ENCODE peak calls at places on chromosome 3, in six cellular contexts. E, C, X, K, P and T are unnamed samples.

GRCh38 chr3:11613851-11614491 is 29.7 kb downstream of the VGLL4 start:
- DNase-seq in E (no peak), C (no peak), X (no peak), K (no peak), P (no peak), T (no peak)

GRCh38 chr3:106542101-106542769 is 673.4 kb upstream of the CBLB start:
- DNase-seq in E (peak; percentile 55), C (peak; percentile 29), X (no peak), K (no peak), P (no peak), T (no peak)

GRCh38 chr3:179068779-179069530 is 2.7 kb downstream of the ZMAT3 start:
- DNase-seq in E (peak; percentile 40), C (no peak), X (peak; percentile 63), K (no peak), P (no peak), T (no peak)

GRCh38 chr3:143331336-143331735 is 211.8 kb downstream of the CHST2 start:
- DNase-seq in E (no peak), C (no peak), X (no peak), K (no peak), P (no peak), T (no peak)

GRCh38 chr3:120560304-120561250 is 35.6 kb upstream of the NDUFB4 start:
- DNase-seq in E (no peak), C (no peak), X (no peak), K (no peak), P (peak; percentile 2), T (peak; percentile 55)

GRCh38 chr3:70358978-70359580 is 46.6 kb upstream of the MDFIC2 start:
- DNase-seq in E (peak; percentile 40), C (peak; percentile 11), X (peak; percentile 12), K (no peak), P (peak; percentile 58), T (no peak)

GRCh38 chr3:194632211-194632982 is 822 bp downstream of the TMEM44 start:
- DNase-seq in E (peak; percentile 38), C (no peak), X (no peak), K (no peak), P (peak; percentile 24), T (no peak)

GRCh38 chr3:10553586-10554235 is 48.3 kb upstream of the ATP2B2 start:
- DNase-seq in E (no peak), C (peak; percentile 97), X (no peak), K (peak; percentile 17), P (no peak), T (peak; percentile 68)

GRCh38 chr3:130687327-130687726 is 59.3 kb downstream of the PIK3R4 start:
- DNase-seq in E (no peak), C (no peak), X (no peak), K (no peak), P (no peak), T (no peak)

GRCh38 chr3:151037746-151038145 is 47.7 kb upstream of the MED12L start:
- DNase-seq in E (peak; percentile 97), C (no peak), X (peak; percentile 89), K (no peak), P (no peak), T (no peak)

GRCh38 chr3:52742418-52743041 is 28.2 kb downstream of the NEK4 start:
- DNase-seq in E (peak; percentile 34), C (no peak), X (peak; percentile 49), K (no peak), P (peak; percentile 53), T (no peak)

GRCh38 chr3:15099364-15100098 is 583 bp upstream of the RBSN start:
- DNase-seq in E (no peak), C (no peak), X (no peak), K (no peak), P (no peak), T (no peak)

GRCh38 chr3:36219398-36219797 is 160.9 kb upstream of the STAC start:
- DNase-seq in E (peak; percentile 3), C (no peak), X (peak; percentile 15), K (no peak), P (no peak), T (no peak)

GRCh38 chr3:170331143-170331542 is 26.4 kb upstream of the SKIL start:
- DNase-seq in E (no peak), C (no peak), X (no peak), K (no peak), P (peak; percentile 85), T (no peak)

GRCh38 chr3:100316656-100317069 is 17.9 kb upstream of the NIT2 start:
- DNase-seq in E (peak; percentile 68), C (peak; percentile 15), X (peak; percentile 72), K (no peak), P (peak; percentile 71), T (no peak)

GRCh38 chr3:151864423-151865101 is 8.9 kb upstream of the SUCNR1 start:
- DNase-seq in E (peak; percentile 85), C (no peak), X (peak; percentile 83), K (no peak), P (peak; percentile 93), T (no peak)

GRCh38 chr3:71258116-71258515 is 325.4 kb downstream of the FOXP1 start:
- DNase-seq in E (peak; percentile 78), C (no peak), X (peak; percentile 26), K (no peak), P (no peak), T (no peak)

GRCh38 chr3:29354894-29355293 is 74.0 kb downstream of the RBMS3 start:
- DNase-seq in E (no peak), C (no peak), X (no peak), K (no peak), P (no peak), T (no peak)

GRCh38 chr3:65439641-65440040 is 599.1 kb downstream of the MAGI1 start:
- DNase-seq in E (peak; percentile 74), C (peak; percentile 44), X (peak; percentile 75), K (peak; percentile 46), P (peak; percentile 25), T (peak; percentile 79)

GRCh38 chr3:103048371-103048722 is 613.5 kb downstream of the ZPLD1 start:
- DNase-seq in E (no peak), C (no peak), X (peak; percentile 0), K (no peak), P (no peak), T (no peak)

GRCh38 chr3:161096771-161097367 is 8.3 kb downstream of the B3GALNT1 start:
- DNase-seq in E (peak; percentile 4), C (no peak), X (peak; percentile 28), K (peak; percentile 10), P (peak; percentile 40), T (peak; percentile 61)

GRCh38 chr3:21962456-21962855 is 211.4 kb upstream of the ZNF385D start:
- DNase-seq in E (peak; percentile 21), C (no peak), X (no peak), K (no peak), P (no peak), T (no peak)

GRCh38 chr3:195847061-195847950 is 35.6 kb upstream of the MUC4 start:
- DNase-seq in E (peak; percentile 26), C (no peak), X (peak; percentile 60), K (no peak), P (no peak), T (no peak)

GRCh38 chr3:40523781-40524180 is 979 bp upstream of the ZNF621 start:
- DNase-seq in E (no peak), C (no peak), X (peak; percentile 9), K (no peak), P (no peak), T (no peak)

GRCh38 chr3:161548301-161548700 is 51.7 kb downstream of the OTOL1 start:
- DNase-seq in E (no peak), C (no peak), X (peak; percentile 92), K (no peak), P (peak; percentile 3), T (no peak)

GRCh38 chr3:159560214-159561004 is 428.2 kb upstream of the IL12A start:
- DNase-seq in E (no peak), C (peak; percentile 38), X (no peak), K (peak; percentile 25), P (no peak), T (peak; percentile 52)

GRCh38 chr3:33490641-33491241 is 50.5 kb upstream of the UBP1 start:
- DNase-seq in E (no peak), C (no peak), X (no peak), K (no peak), P (no peak), T (no peak)

GRCh38 chr3:148588291-148588690 is 109.4 kb upstream of the AGTR1 start:
- DNase-seq in E (no peak), C (no peak), X (no peak), K (no peak), P (no peak), T (no peak)

GRCh38 chr3:128991355-128991895 is 2.5 kb downstream of the CFAP92 start:
- DNase-seq in E (no peak), C (no peak), X (no peak), K (no peak), P (peak; percentile 16), T (no peak)

GRCh38 chr3:119786409-119786808 is 4.5 kb downstream of the NR1I2 start:
- DNase-seq in E (no peak), C (no peak), X (no peak), K (no peak), P (no peak), T (no peak)

GRCh38 chr3:179037361-179037760 is 34.2 kb downstream of the ZMAT3 start:
- DNase-seq in E (peak; percentile 70), C (no peak), X (peak; percentile 77), K (no peak), P (peak; percentile 94), T (peak; percentile 33)

GRCh38 chr3:26118165-26118564 is 328.3 kb downstream of the OXSM start:
- DNase-seq in E (no peak), C (no peak), X (no peak), K (peak; percentile 27), P (no peak), T (peak; percentile 67)
- H3K18ac ChIP-seq in E (no peak overlapping the region), C (peak overlapping the region; percentile 59), X (no peak overlapping the region), K (peak overlapping the region; percentile 60), P (no peak overlapping the region), T (no peak overlapping the region)

GRCh38 chr3:42980209-42980608 is 1.1 kb downstream of the GASK1A start:
- DNase-seq in E (no peak), C (no peak), X (no peak), K (no peak), P (no peak), T (no peak)
- H3K14ac ChIP-seq in E (no peak overlapping the region), C (no peak overlapping the region), X (no peak overlapping the region), K (no peak overlapping the region), P (no peak overlapping the region), T (no peak overlapping the region)

GRCh38 chr3:181948286-181948685 is 236.6 kb downstream of the SOX2 start:
- DNase-seq in E (no peak), C (no peak), X (no peak), K (no peak), P (no peak), T (no peak)
- H2BK120ac ChIP-seq in E (no peak overlapping the region), C (no peak overlapping the region), X (no peak overlapping the region), K (no peak overlapping the region), P (no peak overlapping the region), T (no peak overlapping the region)

DNA sequence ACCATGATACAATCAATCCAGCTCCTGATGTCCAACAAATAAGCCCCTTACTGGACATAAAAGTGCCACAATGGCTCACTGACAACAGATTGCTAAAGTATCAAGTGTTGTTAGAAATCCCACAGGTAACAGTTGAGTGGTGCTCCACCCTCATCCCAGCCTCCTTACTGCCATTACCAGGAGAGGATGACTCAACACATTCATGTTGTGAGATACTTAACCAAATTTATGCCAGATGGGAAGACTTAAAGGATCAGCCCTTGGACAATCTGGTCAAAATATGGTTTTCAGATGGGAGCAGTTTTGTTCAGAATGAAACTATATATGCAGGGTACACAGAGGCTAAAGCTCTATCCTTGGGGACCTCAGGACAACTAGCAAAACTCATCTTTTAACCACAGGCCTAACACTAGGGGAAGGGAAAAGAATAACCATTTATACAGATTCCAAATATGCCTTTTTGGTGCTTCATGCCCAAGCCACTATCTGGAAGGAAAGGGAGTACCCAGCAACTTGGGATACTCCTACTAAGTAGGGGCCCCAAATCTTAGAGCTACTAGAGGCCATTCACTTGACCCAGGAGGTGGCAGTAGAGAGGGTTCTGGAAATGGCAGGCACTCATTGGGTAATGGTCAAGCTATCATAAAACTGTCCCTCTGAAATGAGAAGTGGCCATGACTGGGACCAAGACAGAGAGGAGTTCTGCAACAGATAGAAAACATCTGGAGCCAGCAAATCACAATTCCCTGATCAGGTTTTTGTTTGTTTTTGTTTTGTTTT is 6.9 kb upstream of the ZNF662 start:
- DNase-seq in E (no peak), C (no peak), X (no peak), K (no peak), P (peak; percentile 38), T (no peak)
- H3K18ac ChIP-seq in E (no peak overlapping the region), C (no peak overlapping the region), X (no peak overlapping the region), K (no peak overlapping the region), P (no peak overlapping the region), T (no peak overlapping the region)